ENCODE peak calls at places on chromosomes 6 and 20, in eight cellular contexts. One of them, this sample, is unnamed. For H3K27me3, the result is how much of the 10 kb centered on the place peaks cover.

GRCh38 chr20:23773579-23773978 is 22.8 kb upstream of the CST1 start:
- DNase-seq in GM23338: no peak
- DNase-seq in endothelial cell of umbilical vein: no peak
- DNase-seq in suprapubic skin: no peak
- DNase-seq in HepG2: no peak
- DNase-seq in prostate gland: no peak
- DNase-seq in spleen: no peak
- DNase-seq in breast epithelium: no peak
- DNase-seq in this sample: no peak

GRCh38 chr6:75863784-75864183 is 114.7 kb downstream of the MYO6 start:
- DNase-seq in HepG2: no peak
- DNase-seq in endothelial cell of umbilical vein: no peak
- DNase-seq in prostate gland: no peak
- DNase-seq in spleen: no peak
- DNase-seq in suprapubic skin: no peak
- DNase-seq in GM23338: no peak
- DNase-seq in breast epithelium: no peak
- DNase-seq in this sample: no peak

GRCh38 chr20:22447448-22447778 is 137.0 kb downstream of the FOXA2 start:
- DNase-seq in HepG2: no peak
- DNase-seq in endothelial cell of umbilical vein: no peak
- DNase-seq in prostate gland: no peak
- DNase-seq in GM23338: no peak
- DNase-seq in breast epithelium: no peak
- DNase-seq in spleen: no peak
- DNase-seq in suprapubic skin: no peak
- DNase-seq in this sample: no peak

GRCh38 chr20:41072099-41072798 is 43.6 kb downstream of the TOP1 start:
- DNase-seq in endothelial cell of umbilical vein: peak
- DNase-seq in GM23338: no peak
- DNase-seq in spleen: peak
- DNase-seq in suprapubic skin: no peak
- DNase-seq in prostate gland: peak
- DNase-seq in breast epithelium: peak
- DNase-seq in HepG2: no peak
- DNase-seq in this sample: no peak

GRCh38 chr20:57697540-57697939 is 12.3 kb downstream of the PMEPA1 start:
- DNase-seq in GM23338: no peak
- DNase-seq in endothelial cell of umbilical vein: no peak
- DNase-seq in breast epithelium: no peak
- DNase-seq in suprapubic skin: no peak
- DNase-seq in prostate gland: no peak
- DNase-seq in spleen: no peak
- DNase-seq in HepG2: no peak
- DNase-seq in this sample: no peak

GRCh38 chr20:45105317-45105716 is 4.4 kb upstream of the KCNS1 start:
- DNase-seq in suprapubic skin: no peak
- DNase-seq in prostate gland: no peak
- DNase-seq in HepG2: no peak
- DNase-seq in breast epithelium: no peak
- DNase-seq in GM23338: no peak
- DNase-seq in spleen: no peak
- DNase-seq in endothelial cell of umbilical vein: no peak
- DNase-seq in this sample: no peak

GRCh38 chr6:113050010-113050893 is 703.1 kb downstream of the RFPL4B start:
- DNase-seq in spleen: no peak
- DNase-seq in endothelial cell of umbilical vein: peak
- DNase-seq in prostate gland: no peak
- DNase-seq in suprapubic skin: no peak
- DNase-seq in breast epithelium: no peak
- DNase-seq in GM23338: peak
- DNase-seq in HepG2: no peak
- DNase-seq in this sample: no peak

GRCh38 chr20:57278457-57278856 is 12.0 kb upstream of the BMP7 start:
- DNase-seq in prostate gland: no peak
- DNase-seq in breast epithelium: no peak
- DNase-seq in endothelial cell of umbilical vein: no peak
- DNase-seq in spleen: no peak
- DNase-seq in suprapubic skin: no peak
- DNase-seq in HepG2: no peak
- DNase-seq in GM23338: no peak
- DNase-seq in this sample: no peak

GRCh38 chr6:135870722-135871121 is 19.2 kb downstream of the PDE7B start:
- DNase-seq in GM23338: no peak
- DNase-seq in spleen: no peak
- DNase-seq in endothelial cell of umbilical vein: peak
- DNase-seq in suprapubic skin: no peak
- DNase-seq in prostate gland: no peak
- DNase-seq in HepG2: no peak
- DNase-seq in breast epithelium: no peak
- DNase-seq in this sample: no peak

GRCh38 chr6:120826253-120826652 is 508.0 kb downstream of the TBC1D32 start:
- DNase-seq in HepG2: peak
- DNase-seq in spleen: no peak
- DNase-seq in suprapubic skin: no peak
- DNase-seq in breast epithelium: no peak
- DNase-seq in prostate gland: peak
- DNase-seq in GM23338: peak
- DNase-seq in endothelial cell of umbilical vein: no peak
- DNase-seq in this sample: peak

GRCh38 chr6:52550014-52550575 is 26.8 kb downstream of the TRAM2 start:
- DNase-seq in spleen: no peak
- DNase-seq in suprapubic skin: no peak
- DNase-seq in breast epithelium: no peak
- DNase-seq in HepG2: no peak
- DNase-seq in prostate gland: no peak
- DNase-seq in endothelial cell of umbilical vein: peak
- DNase-seq in GM23338: no peak
- DNase-seq in this sample: no peak

GRCh38 chr6:154487367-154488275 is 22.9 kb downstream of the CNKSR3 start:
- DNase-seq in GM23338: no peak
- DNase-seq in prostate gland: no peak
- DNase-seq in breast epithelium: no peak
- DNase-seq in HepG2: peak
- DNase-seq in endothelial cell of umbilical vein: no peak
- DNase-seq in spleen: no peak
- DNase-seq in suprapubic skin: no peak
- DNase-seq in this sample: no peak

GRCh38 chr6:21087188-21087587 is 506.4 kb upstream of the SOX4 start:
- DNase-seq in breast epithelium: no peak
- DNase-seq in spleen: no peak
- DNase-seq in prostate gland: no peak
- DNase-seq in HepG2: no peak
- DNase-seq in suprapubic skin: no peak
- DNase-seq in GM23338: no peak
- DNase-seq in endothelial cell of umbilical vein: no peak
- DNase-seq in this sample: no peak

GRCh38 chr20:46222521-46223007 is 85.7 kb downstream of the CDH22 start:
- DNase-seq in prostate gland: peak
- DNase-seq in endothelial cell of umbilical vein: no peak
- DNase-seq in suprapubic skin: no peak
- DNase-seq in GM23338: peak
- DNase-seq in spleen: no peak
- DNase-seq in breast epithelium: no peak
- DNase-seq in HepG2: no peak
- DNase-seq in this sample: peak

GRCh38 chr6:138970159-138970558 is 17.9 kb downstream of the REPS1 start:
- DNase-seq in prostate gland: no peak
- DNase-seq in suprapubic skin: no peak
- DNase-seq in HepG2: no peak
- DNase-seq in spleen: no peak
- DNase-seq in breast epithelium: no peak
- DNase-seq in GM23338: no peak
- DNase-seq in endothelial cell of umbilical vein: peak
- DNase-seq in this sample: no peak

GRCh38 chr6:136534268-136534667 is 16.0 kb downstream of the MAP7 start:
- DNase-seq in endothelial cell of umbilical vein: no peak
- DNase-seq in breast epithelium: no peak
- DNase-seq in prostate gland: no peak
- DNase-seq in spleen: no peak
- DNase-seq in GM23338: no peak
- DNase-seq in suprapubic skin: no peak
- DNase-seq in HepG2: no peak
- DNase-seq in this sample: no peak

GRCh38 chr6:2622683-2623082 is 128.0 kb downstream of the MYLK4 start:
- DNase-seq in HepG2: no peak
- DNase-seq in suprapubic skin: no peak
- DNase-seq in GM23338: no peak
- DNase-seq in breast epithelium: no peak
- DNase-seq in spleen: no peak
- DNase-seq in prostate gland: no peak
- DNase-seq in endothelial cell of umbilical vein: no peak
- DNase-seq in this sample: no peak

GRCh38 chr6:23414204-23414501 is 711.9 kb upstream of the NRSN1 start:
- DNase-seq in endothelial cell of umbilical vein: peak
- DNase-seq in spleen: no peak
- DNase-seq in suprapubic skin: no peak
- DNase-seq in breast epithelium: no peak
- DNase-seq in prostate gland: peak
- DNase-seq in HepG2: no peak
- DNase-seq in GM23338: peak
- DNase-seq in this sample: no peak

DNA sequence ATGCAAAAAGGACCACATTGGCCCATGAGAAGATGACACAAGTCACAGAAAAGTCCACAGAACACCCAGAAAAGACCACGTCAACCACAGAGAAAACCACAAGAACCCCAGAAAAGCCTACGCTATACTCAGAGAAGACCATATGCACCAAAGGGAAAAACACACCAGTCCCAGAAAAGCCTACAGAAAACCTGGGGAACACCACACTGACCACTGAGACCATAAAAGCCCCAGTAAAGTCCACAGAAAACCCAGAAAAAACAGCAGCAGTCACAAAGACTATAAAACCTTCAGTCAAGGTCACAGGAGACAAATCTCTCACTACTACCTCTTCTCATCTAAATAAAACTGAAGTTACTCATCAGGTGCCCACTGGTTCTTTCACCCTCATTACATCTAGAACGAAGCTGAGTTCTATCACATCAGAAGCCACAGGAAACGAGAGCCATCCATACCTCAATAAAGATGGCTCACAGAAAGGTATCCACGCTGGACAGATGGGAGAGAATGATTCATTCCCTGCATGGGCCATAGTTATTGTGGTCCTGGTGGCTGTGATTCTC is 11.2 kb downstream of the MUCL3 start:
- DNase-seq in breast epithelium: no peak
- DNase-seq in prostate gland: no peak
- DNase-seq in HepG2: no peak
- DNase-seq in suprapubic skin: no peak
- DNase-seq in endothelial cell of umbilical vein: no peak
- DNase-seq in GM23338: no peak
- DNase-seq in spleen: no peak
- DNase-seq in this sample: no peak
- H3K27me3 ChIP-seq in breast epithelium: under half
- H3K27me3 ChIP-seq in prostate gland: under half
- H3K27me3 ChIP-seq in HepG2: under half
- H3K27me3 ChIP-seq in suprapubic skin: under half
- H3K27me3 ChIP-seq in endothelial cell of umbilical vein: under half
- H3K27me3 ChIP-seq in GM23338: under half
- H3K27me3 ChIP-seq in spleen: under half
- H3K27me3 ChIP-seq in this sample: under half

GRCh38 chr6:45420083-45420908 is 42.6 kb upstream of the SUPT3H start:
- DNase-seq in HepG2: no peak
- DNase-seq in suprapubic skin: no peak
- DNase-seq in prostate gland: peak
- DNase-seq in breast epithelium: peak
- DNase-seq in spleen: peak
- DNase-seq in endothelial cell of umbilical vein: peak
- DNase-seq in GM23338: peak
- DNase-seq in this sample: no peak
- TF ChIP-seq POLR2AphosphoS5 in HepG2: no peak
- TF ChIP-seq POLR2AphosphoS5 in suprapubic skin: no peak
- TF ChIP-seq POLR2AphosphoS5 in prostate gland: no peak
- TF ChIP-seq POLR2AphosphoS5 in breast epithelium: no peak
- TF ChIP-seq POLR2AphosphoS5 in spleen: no peak
- TF ChIP-seq POLR2AphosphoS5 in endothelial cell of umbilical vein: no peak
- TF ChIP-seq POLR2AphosphoS5 in GM23338: no peak
- TF ChIP-seq POLR2AphosphoS5 in this sample: no peak

DNA sequence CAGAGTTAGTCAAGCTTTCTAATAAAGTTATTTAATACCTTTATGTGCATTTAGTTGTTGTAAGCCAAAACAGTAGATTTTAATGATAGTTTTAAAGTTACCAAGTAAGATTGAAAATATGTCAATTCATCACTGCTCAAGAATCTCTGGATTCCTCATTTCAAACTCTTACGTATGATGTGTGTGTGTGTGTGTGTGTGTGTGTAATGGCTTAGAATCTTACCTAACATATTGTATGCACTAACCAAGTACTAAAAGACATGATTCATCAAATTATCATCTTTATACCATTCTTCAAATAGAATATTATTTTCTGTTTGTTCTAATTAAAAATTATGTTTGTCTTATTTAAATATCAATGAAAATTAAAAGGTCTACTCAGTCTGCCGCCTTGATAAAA is 41.5 kb upstream of the ZNF337 start:
- DNase-seq in prostate gland: no peak
- DNase-seq in GM23338: no peak
- DNase-seq in suprapubic skin: no peak
- DNase-seq in breast epithelium: no peak
- DNase-seq in HepG2: no peak
- DNase-seq in spleen: no peak
- DNase-seq in endothelial cell of umbilical vein: no peak
- DNase-seq in this sample: no peak
- TF ChIP-seq CTCF in prostate gland: no peak
- TF ChIP-seq CTCF in GM23338: no peak
- TF ChIP-seq CTCF in suprapubic skin: no peak
- TF ChIP-seq CTCF in breast epithelium: no peak
- TF ChIP-seq CTCF in HepG2: no peak
- TF ChIP-seq CTCF in spleen: no peak
- TF ChIP-seq CTCF in endothelial cell of umbilical vein: no peak
- TF ChIP-seq CTCF in this sample: no peak

GRCh38 chr6:150194200-150194599 is 51.4 kb downstream of the PPP1R14C start:
- DNase-seq in GM23338: no peak
- DNase-seq in spleen: no peak
- DNase-seq in suprapubic skin: no peak
- DNase-seq in endothelial cell of umbilical vein: no peak
- DNase-seq in breast epithelium: no peak
- DNase-seq in prostate gland: no peak
- DNase-seq in HepG2: no peak
- DNase-seq in this sample: no peak

GRCh38 chr6:150196942-150197745 is 54.3 kb downstream of the PPP1R14C start:
- DNase-seq in breast epithelium: no peak
- DNase-seq in spleen: no peak
- DNase-seq in HepG2: no peak
- DNase-seq in GM23338: no peak
- DNase-seq in endothelial cell of umbilical vein: no peak
- DNase-seq in prostate gland: no peak
- DNase-seq in suprapubic skin: no peak
- DNase-seq in this sample: no peak

GRCh38 chr6:150195996-150196417 is 53.2 kb downstream of the PPP1R14C start:
- DNase-seq in breast epithelium: no peak
- DNase-seq in GM23338: no peak
- DNase-seq in HepG2: no peak
- DNase-seq in spleen: no peak
- DNase-seq in suprapubic skin: no peak
- DNase-seq in endothelial cell of umbilical vein: no peak
- DNase-seq in prostate gland: no peak
- DNase-seq in this sample: no peak

GRCh38 chr6:150189176-150189575 is 46.3 kb downstream of the PPP1R14C start:
- DNase-seq in endothelial cell of umbilical vein: no peak
- DNase-seq in HepG2: no peak
- DNase-seq in suprapubic skin: no peak
- DNase-seq in GM23338: peak
- DNase-seq in spleen: no peak
- DNase-seq in prostate gland: no peak
- DNase-seq in breast epithelium: no peak
- DNase-seq in this sample: no peak

GRCh38 chr6:150191809-150192208 is 49.0 kb downstream of the PPP1R14C start:
- DNase-seq in endothelial cell of umbilical vein: no peak
- DNase-seq in spleen: no peak
- DNase-seq in suprapubic skin: no peak
- DNase-seq in GM23338: no peak
- DNase-seq in prostate gland: no peak
- DNase-seq in HepG2: no peak
- DNase-seq in breast epithelium: no peak
- DNase-seq in this sample: no peak
- H3K27me3 ChIP-seq in endothelial cell of umbilical vein: under half
- H3K27me3 ChIP-seq in spleen: under half
- H3K27me3 ChIP-seq in suprapubic skin: under half
- H3K27me3 ChIP-seq in GM23338: under half
- H3K27me3 ChIP-seq in prostate gland: under half
- H3K27me3 ChIP-seq in HepG2: under half
- H3K27me3 ChIP-seq in breast epithelium: under half
- H3K27me3 ChIP-seq in this sample: under half